ENCODE peak calls at places on chromosomes 7 and 10, in seven cellular contexts. One of them, this sample, is unnamed.

GRCh38 chr7:19404912-19405329 is 259.7 kb upstream of the FERD3L start:
- DNase-seq in HCEC 1CT: peak
- DNase-seq in adrenal gland: no peak
- DNase-seq in stimulated activated CD8-positive, alpha-beta memory T cell treated with anti-CD3 and anti-CD28 coated beads, Interleukin-2, amount 100 ng/mL, for 1 hour: no peak
- DNase-seq in Ammon's horn: peak
- DNase-seq in stimulated activated CD4-positive, alpha-beta T cell treated with anti-CD3 and anti-CD28 coated beads, TNF-alpha, amount 100 ng/mL, for 4 hours: no peak
- DNase-seq in NCI-H2171: no peak
- DNase-seq in this sample: peak

GRCh38 chr10:50577681-50578350 is 45.9 kb downstream of the SGMS1 start:
- DNase-seq in HCEC 1CT: no peak
- DNase-seq in adrenal gland: peak
- DNase-seq in stimulated activated CD8-positive, alpha-beta memory T cell treated with anti-CD3 and anti-CD28 coated beads, Interleukin-2, amount 100 ng/mL, for 1 hour: no peak
- DNase-seq in Ammon's horn: peak
- DNase-seq in stimulated activated CD4-positive, alpha-beta T cell treated with anti-CD3 and anti-CD28 coated beads, TNF-alpha, amount 100 ng/mL, for 4 hours: no peak
- DNase-seq in NCI-H2171: no peak
- DNase-seq in this sample: peak

GRCh38 chr10:16386855-16387254 is 50.0 kb upstream of the PTER start:
- DNase-seq in HCEC 1CT: no peak
- DNase-seq in adrenal gland: no peak
- DNase-seq in stimulated activated CD8-positive, alpha-beta memory T cell treated with anti-CD3 and anti-CD28 coated beads, Interleukin-2, amount 100 ng/mL, for 1 hour: no peak
- DNase-seq in Ammon's horn: no peak
- DNase-seq in stimulated activated CD4-positive, alpha-beta T cell treated with anti-CD3 and anti-CD28 coated beads, TNF-alpha, amount 100 ng/mL, for 4 hours: no peak
- DNase-seq in NCI-H2171: no peak
- DNase-seq in this sample: no peak

GRCh38 chr7:44564606-44565005 is 9.1 kb downstream of the DDX56 start:
- DNase-seq in HCEC 1CT: no peak
- DNase-seq in adrenal gland: no peak
- DNase-seq in stimulated activated CD8-positive, alpha-beta memory T cell treated with anti-CD3 and anti-CD28 coated beads, Interleukin-2, amount 100 ng/mL, for 1 hour: no peak
- DNase-seq in Ammon's horn: no peak
- DNase-seq in stimulated activated CD4-positive, alpha-beta T cell treated with anti-CD3 and anti-CD28 coated beads, TNF-alpha, amount 100 ng/mL, for 4 hours: no peak
- DNase-seq in NCI-H2171: no peak
- DNase-seq in this sample: no peak

GRCh38 chr7:125465527-125465926 is 535.9 kb upstream of the POT1 start:
- DNase-seq in HCEC 1CT: no peak
- DNase-seq in adrenal gland: no peak
- DNase-seq in stimulated activated CD8-positive, alpha-beta memory T cell treated with anti-CD3 and anti-CD28 coated beads, Interleukin-2, amount 100 ng/mL, for 1 hour: no peak
- DNase-seq in Ammon's horn: no peak
- DNase-seq in stimulated activated CD4-positive, alpha-beta T cell treated with anti-CD3 and anti-CD28 coated beads, TNF-alpha, amount 100 ng/mL, for 4 hours: no peak
- DNase-seq in NCI-H2171: no peak
- DNase-seq in this sample: no peak

GRCh38 chr7:27110163-27110976 is 7.9 kb upstream of the HOXA2 start:
- DNase-seq in HCEC 1CT: peak
- DNase-seq in adrenal gland: no peak
- DNase-seq in stimulated activated CD8-positive, alpha-beta memory T cell treated with anti-CD3 and anti-CD28 coated beads, Interleukin-2, amount 100 ng/mL, for 1 hour: no peak
- DNase-seq in Ammon's horn: no peak
- DNase-seq in stimulated activated CD4-positive, alpha-beta T cell treated with anti-CD3 and anti-CD28 coated beads, TNF-alpha, amount 100 ng/mL, for 4 hours: no peak
- DNase-seq in NCI-H2171: no peak
- DNase-seq in this sample: no peak

GRCh38 chr10:12730809-12731519 is 270.5 kb downstream of the CCDC3 start:
- DNase-seq in HCEC 1CT: no peak
- DNase-seq in adrenal gland: no peak
- DNase-seq in stimulated activated CD8-positive, alpha-beta memory T cell treated with anti-CD3 and anti-CD28 coated beads, Interleukin-2, amount 100 ng/mL, for 1 hour: no peak
- DNase-seq in Ammon's horn: no peak
- DNase-seq in stimulated activated CD4-positive, alpha-beta T cell treated with anti-CD3 and anti-CD28 coated beads, TNF-alpha, amount 100 ng/mL, for 4 hours: no peak
- DNase-seq in NCI-H2171: no peak
- DNase-seq in this sample: no peak

GRCh38 chr7:156943091-156944041 is 6.1 kb upstream of the NOM1 start:
- DNase-seq in HCEC 1CT: no peak
- DNase-seq in adrenal gland: no peak
- DNase-seq in stimulated activated CD8-positive, alpha-beta memory T cell treated with anti-CD3 and anti-CD28 coated beads, Interleukin-2, amount 100 ng/mL, for 1 hour: no peak
- DNase-seq in Ammon's horn: no peak
- DNase-seq in stimulated activated CD4-positive, alpha-beta T cell treated with anti-CD3 and anti-CD28 coated beads, TNF-alpha, amount 100 ng/mL, for 4 hours: no peak
- DNase-seq in NCI-H2171: no peak
- DNase-seq in this sample: peak

GRCh38 chr7:120813089-120813488 is 44.9 kb downstream of the TSPAN12 start:
- DNase-seq in HCEC 1CT: no peak
- DNase-seq in adrenal gland: no peak
- DNase-seq in stimulated activated CD8-positive, alpha-beta memory T cell treated with anti-CD3 and anti-CD28 coated beads, Interleukin-2, amount 100 ng/mL, for 1 hour: no peak
- DNase-seq in Ammon's horn: no peak
- DNase-seq in stimulated activated CD4-positive, alpha-beta T cell treated with anti-CD3 and anti-CD28 coated beads, TNF-alpha, amount 100 ng/mL, for 4 hours: no peak
- DNase-seq in NCI-H2171: no peak
- DNase-seq in this sample: no peak

GRCh38 chr7:47400741-47401206 is 181.1 kb downstream of the TNS3 start:
- DNase-seq in HCEC 1CT: no peak
- DNase-seq in adrenal gland: no peak
- DNase-seq in stimulated activated CD8-positive, alpha-beta memory T cell treated with anti-CD3 and anti-CD28 coated beads, Interleukin-2, amount 100 ng/mL, for 1 hour: no peak
- DNase-seq in Ammon's horn: no peak
- DNase-seq in stimulated activated CD4-positive, alpha-beta T cell treated with anti-CD3 and anti-CD28 coated beads, TNF-alpha, amount 100 ng/mL, for 4 hours: no peak
- DNase-seq in NCI-H2171: no peak
- DNase-seq in this sample: no peak

GRCh38 chr7:28103984-28104628 is 76.5 kb downstream of the JAZF1 start:
- DNase-seq in HCEC 1CT: no peak
- DNase-seq in adrenal gland: no peak
- DNase-seq in stimulated activated CD8-positive, alpha-beta memory T cell treated with anti-CD3 and anti-CD28 coated beads, Interleukin-2, amount 100 ng/mL, for 1 hour: no peak
- DNase-seq in Ammon's horn: no peak
- DNase-seq in stimulated activated CD4-positive, alpha-beta T cell treated with anti-CD3 and anti-CD28 coated beads, TNF-alpha, amount 100 ng/mL, for 4 hours: no peak
- DNase-seq in NCI-H2171: no peak
- DNase-seq in this sample: no peak

GRCh38 chr7:121530251-121531174 is 134.4 kb upstream of the FAM3C start:
- DNase-seq in HCEC 1CT: peak
- DNase-seq in adrenal gland: no peak
- DNase-seq in stimulated activated CD8-positive, alpha-beta memory T cell treated with anti-CD3 and anti-CD28 coated beads, Interleukin-2, amount 100 ng/mL, for 1 hour: peak
- DNase-seq in Ammon's horn: no peak
- DNase-seq in stimulated activated CD4-positive, alpha-beta T cell treated with anti-CD3 and anti-CD28 coated beads, TNF-alpha, amount 100 ng/mL, for 4 hours: peak
- DNase-seq in NCI-H2171: no peak
- DNase-seq in this sample: peak

GRCh38 chr10:132616170-132616994 is 78.8 kb downstream of the INPP5A start:
- DNase-seq in HCEC 1CT: no peak
- DNase-seq in adrenal gland: no peak
- DNase-seq in stimulated activated CD8-positive, alpha-beta memory T cell treated with anti-CD3 and anti-CD28 coated beads, Interleukin-2, amount 100 ng/mL, for 1 hour: peak
- DNase-seq in Ammon's horn: no peak
- DNase-seq in stimulated activated CD4-positive, alpha-beta T cell treated with anti-CD3 and anti-CD28 coated beads, TNF-alpha, amount 100 ng/mL, for 4 hours: peak
- DNase-seq in NCI-H2171: no peak
- DNase-seq in this sample: no peak

GRCh38 chr10:26519803-26520202 is 81.7 kb downstream of the APBB1IP start:
- DNase-seq in HCEC 1CT: no peak
- DNase-seq in adrenal gland: no peak
- DNase-seq in stimulated activated CD8-positive, alpha-beta memory T cell treated with anti-CD3 and anti-CD28 coated beads, Interleukin-2, amount 100 ng/mL, for 1 hour: no peak
- DNase-seq in Ammon's horn: no peak
- DNase-seq in stimulated activated CD4-positive, alpha-beta T cell treated with anti-CD3 and anti-CD28 coated beads, TNF-alpha, amount 100 ng/mL, for 4 hours: no peak
- DNase-seq in NCI-H2171: no peak
- DNase-seq in this sample: no peak

GRCh38 chr7:26278769-26279168 is 12.9 kb upstream of the SNX10 start:
- DNase-seq in HCEC 1CT: peak
- DNase-seq in adrenal gland: no peak
- DNase-seq in stimulated activated CD8-positive, alpha-beta memory T cell treated with anti-CD3 and anti-CD28 coated beads, Interleukin-2, amount 100 ng/mL, for 1 hour: no peak
- DNase-seq in Ammon's horn: no peak
- DNase-seq in stimulated activated CD4-positive, alpha-beta T cell treated with anti-CD3 and anti-CD28 coated beads, TNF-alpha, amount 100 ng/mL, for 4 hours: no peak
- DNase-seq in NCI-H2171: no peak
- DNase-seq in this sample: no peak

GRCh38 chr10:13395540-13395939 is 47.4 kb upstream of the SEPHS1 start:
- DNase-seq in HCEC 1CT: no peak
- DNase-seq in adrenal gland: no peak
- DNase-seq in stimulated activated CD8-positive, alpha-beta memory T cell treated with anti-CD3 and anti-CD28 coated beads, Interleukin-2, amount 100 ng/mL, for 1 hour: no peak
- DNase-seq in Ammon's horn: no peak
- DNase-seq in stimulated activated CD4-positive, alpha-beta T cell treated with anti-CD3 and anti-CD28 coated beads, TNF-alpha, amount 100 ng/mL, for 4 hours: no peak
- DNase-seq in NCI-H2171: no peak
- DNase-seq in this sample: no peak

GRCh38 chr7:128123291-128124037 is 92.2 kb upstream of the LRRC4 start:
- DNase-seq in HCEC 1CT: no peak
- DNase-seq in adrenal gland: no peak
- DNase-seq in stimulated activated CD8-positive, alpha-beta memory T cell treated with anti-CD3 and anti-CD28 coated beads, Interleukin-2, amount 100 ng/mL, for 1 hour: no peak
- DNase-seq in Ammon's horn: no peak
- DNase-seq in stimulated activated CD4-positive, alpha-beta T cell treated with anti-CD3 and anti-CD28 coated beads, TNF-alpha, amount 100 ng/mL, for 4 hours: no peak
- DNase-seq in NCI-H2171: no peak
- DNase-seq in this sample: no peak

GRCh38 chr7:65448824-65449504 is 75.3 kb downstream of the ZNF92 start:
- DNase-seq in HCEC 1CT: peak
- DNase-seq in adrenal gland: no peak
- DNase-seq in stimulated activated CD8-positive, alpha-beta memory T cell treated with anti-CD3 and anti-CD28 coated beads, Interleukin-2, amount 100 ng/mL, for 1 hour: no peak
- DNase-seq in Ammon's horn: no peak
- DNase-seq in stimulated activated CD4-positive, alpha-beta T cell treated with anti-CD3 and anti-CD28 coated beads, TNF-alpha, amount 100 ng/mL, for 4 hours: no peak
- DNase-seq in NCI-H2171: no peak
- DNase-seq in this sample: peak

GRCh38 chr7:12436896-12437535 is 33.4 kb upstream of the VWDE start:
- DNase-seq in HCEC 1CT: peak
- DNase-seq in adrenal gland: no peak
- DNase-seq in stimulated activated CD8-positive, alpha-beta memory T cell treated with anti-CD3 and anti-CD28 coated beads, Interleukin-2, amount 100 ng/mL, for 1 hour: no peak
- DNase-seq in Ammon's horn: peak
- DNase-seq in stimulated activated CD4-positive, alpha-beta T cell treated with anti-CD3 and anti-CD28 coated beads, TNF-alpha, amount 100 ng/mL, for 4 hours: no peak
- DNase-seq in NCI-H2171: no peak
- DNase-seq in this sample: peak

GRCh38 chr10:66925896-66926719 is at the start of gene LRRTM3:
- DNase-seq in HCEC 1CT: peak
- DNase-seq in adrenal gland: peak
- DNase-seq in stimulated activated CD8-positive, alpha-beta memory T cell treated with anti-CD3 and anti-CD28 coated beads, Interleukin-2, amount 100 ng/mL, for 1 hour: no peak
- DNase-seq in Ammon's horn: peak
- DNase-seq in stimulated activated CD4-positive, alpha-beta T cell treated with anti-CD3 and anti-CD28 coated beads, TNF-alpha, amount 100 ng/mL, for 4 hours: no peak
- DNase-seq in NCI-H2171: peak
- DNase-seq in this sample: peak

GRCh38 chr7:127782550-127783266 is 130.7 kb downstream of the SND1 start:
- DNase-seq in HCEC 1CT: peak
- DNase-seq in adrenal gland: no peak
- DNase-seq in stimulated activated CD8-positive, alpha-beta memory T cell treated with anti-CD3 and anti-CD28 coated beads, Interleukin-2, amount 100 ng/mL, for 1 hour: no peak
- DNase-seq in Ammon's horn: peak
- DNase-seq in stimulated activated CD4-positive, alpha-beta T cell treated with anti-CD3 and anti-CD28 coated beads, TNF-alpha, amount 100 ng/mL, for 4 hours: no peak
- DNase-seq in NCI-H2171: peak
- DNase-seq in this sample: no peak

GRCh38 chr7:83162402-83163256 is at the start of gene PCLO:
- DNase-seq in HCEC 1CT: peak
- DNase-seq in adrenal gland: peak
- DNase-seq in stimulated activated CD8-positive, alpha-beta memory T cell treated with anti-CD3 and anti-CD28 coated beads, Interleukin-2, amount 100 ng/mL, for 1 hour: no peak
- DNase-seq in Ammon's horn: peak
- DNase-seq in stimulated activated CD4-positive, alpha-beta T cell treated with anti-CD3 and anti-CD28 coated beads, TNF-alpha, amount 100 ng/mL, for 4 hours: peak
- DNase-seq in NCI-H2171: peak
- DNase-seq in this sample: peak

GRCh38 chr10:20768849-20769248 is 128.3 kb downstream of the NEBL start:
- DNase-seq in HCEC 1CT: no peak
- DNase-seq in adrenal gland: no peak
- DNase-seq in stimulated activated CD8-positive, alpha-beta memory T cell treated with anti-CD3 and anti-CD28 coated beads, Interleukin-2, amount 100 ng/mL, for 1 hour: no peak
- DNase-seq in Ammon's horn: peak
- DNase-seq in stimulated activated CD4-positive, alpha-beta T cell treated with anti-CD3 and anti-CD28 coated beads, TNF-alpha, amount 100 ng/mL, for 4 hours: no peak
- DNase-seq in NCI-H2171: no peak
- DNase-seq in this sample: peak

GRCh38 chr10:71657604-71658348 is 61.8 kb downstream of the C10orf105 start:
- DNase-seq in HCEC 1CT: no peak
- DNase-seq in adrenal gland: no peak
- DNase-seq in stimulated activated CD8-positive, alpha-beta memory T cell treated with anti-CD3 and anti-CD28 coated beads, Interleukin-2, amount 100 ng/mL, for 1 hour: no peak
- DNase-seq in Ammon's horn: no peak
- DNase-seq in stimulated activated CD4-positive, alpha-beta T cell treated with anti-CD3 and anti-CD28 coated beads, TNF-alpha, amount 100 ng/mL, for 4 hours: no peak
- DNase-seq in NCI-H2171: no peak
- DNase-seq in this sample: no peak

GRCh38 chr7:139169816-139170215 is 60.3 kb upstream of the ZC3HAV1 start:
- DNase-seq in HCEC 1CT: peak
- DNase-seq in adrenal gland: no peak
- DNase-seq in stimulated activated CD8-positive, alpha-beta memory T cell treated with anti-CD3 and anti-CD28 coated beads, Interleukin-2, amount 100 ng/mL, for 1 hour: no peak
- DNase-seq in Ammon's horn: no peak
- DNase-seq in stimulated activated CD4-positive, alpha-beta T cell treated with anti-CD3 and anti-CD28 coated beads, TNF-alpha, amount 100 ng/mL, for 4 hours: no peak
- DNase-seq in NCI-H2171: no peak
- DNase-seq in this sample: no peak

GRCh38 chr10:110574420-110574819 is 6.9 kb downstream of the SMC3 start:
- DNase-seq in HCEC 1CT: no peak
- DNase-seq in adrenal gland: no peak
- DNase-seq in stimulated activated CD8-positive, alpha-beta memory T cell treated with anti-CD3 and anti-CD28 coated beads, Interleukin-2, amount 100 ng/mL, for 1 hour: no peak
- DNase-seq in Ammon's horn: no peak
- DNase-seq in stimulated activated CD4-positive, alpha-beta T cell treated with anti-CD3 and anti-CD28 coated beads, TNF-alpha, amount 100 ng/mL, for 4 hours: no peak
- DNase-seq in NCI-H2171: no peak
- DNase-seq in this sample: peak

GRCh38 chr10:1155791-1156615 is 99.8 kb downstream of the WDR37 start:
- DNase-seq in HCEC 1CT: no peak
- DNase-seq in adrenal gland: peak
- DNase-seq in stimulated activated CD8-positive, alpha-beta memory T cell treated with anti-CD3 and anti-CD28 coated beads, Interleukin-2, amount 100 ng/mL, for 1 hour: no peak
- DNase-seq in Ammon's horn: no peak
- DNase-seq in stimulated activated CD4-positive, alpha-beta T cell treated with anti-CD3 and anti-CD28 coated beads, TNF-alpha, amount 100 ng/mL, for 4 hours: no peak
- DNase-seq in NCI-H2171: no peak
- DNase-seq in this sample: no peak

GRCh38 chr10:112950714-112951348 is 784 bp downstream of the TCF7L2 start:
- DNase-seq in HCEC 1CT: peak
- DNase-seq in adrenal gland: peak
- DNase-seq in stimulated activated CD8-positive, alpha-beta memory T cell treated with anti-CD3 and anti-CD28 coated beads, Interleukin-2, amount 100 ng/mL, for 1 hour: no peak
- DNase-seq in Ammon's horn: peak
- DNase-seq in stimulated activated CD4-positive, alpha-beta T cell treated with anti-CD3 and anti-CD28 coated beads, TNF-alpha, amount 100 ng/mL, for 4 hours: no peak
- DNase-seq in NCI-H2171: peak
- DNase-seq in this sample: peak

GRCh38 chr10:79021948-79022499 is 46.7 kb upstream of the ZMIZ1 start:
- DNase-seq in HCEC 1CT: no peak
- DNase-seq in adrenal gland: no peak
- DNase-seq in stimulated activated CD8-positive, alpha-beta memory T cell treated with anti-CD3 and anti-CD28 coated beads, Interleukin-2, amount 100 ng/mL, for 1 hour: no peak
- DNase-seq in Ammon's horn: no peak
- DNase-seq in stimulated activated CD4-positive, alpha-beta T cell treated with anti-CD3 and anti-CD28 coated beads, TNF-alpha, amount 100 ng/mL, for 4 hours: no peak
- DNase-seq in NCI-H2171: no peak
- DNase-seq in this sample: no peak

GRCh38 chr10:136465-136762 is 1.2 kb downstream of the ZMYND11 start:
- DNase-seq in HCEC 1CT: no peak
- DNase-seq in adrenal gland: no peak
- DNase-seq in stimulated activated CD8-positive, alpha-beta memory T cell treated with anti-CD3 and anti-CD28 coated beads, Interleukin-2, amount 100 ng/mL, for 1 hour: no peak
- DNase-seq in Ammon's horn: no peak
- DNase-seq in stimulated activated CD4-positive, alpha-beta T cell treated with anti-CD3 and anti-CD28 coated beads, TNF-alpha, amount 100 ng/mL, for 4 hours: no peak
- DNase-seq in NCI-H2171: no peak
- DNase-seq in this sample: no peak

This sample was measured in iris pigment epithelial cell.